ENCODE peak calls at places on chromosomes 3 and 15, in four cellular contexts. One of them, this sample, is unnamed.
A peak's percentile ranks its signal among the peaks of the same experiment; 100 is the strongest.

GRCh38 chr3:101643861-101644613 is 32.9 kb downstream of the ZBTB11 start:
- DNase-seq in astrocyte of the spinal cord: peak; percentile 67
- DNase-seq in MM.1S: peak; percentile 36
- DNase-seq in transverse colon: no peak
- DNase-seq in this sample: peak; percentile 85

GRCh38 chr15:27480141-27480530 is 509.2 kb downstream of the GABRG3 start:
- DNase-seq in astrocyte of the spinal cord: no peak
- DNase-seq in transverse colon: no peak
- DNase-seq in MM.1S: no peak
- DNase-seq in this sample: no peak

GRCh38 chr3:112140584-112140983 is 7.5 kb upstream of the GCSAM start:
- DNase-seq in MM.1S: no peak
- DNase-seq in transverse colon: no peak
- DNase-seq in astrocyte of the spinal cord: no peak
- DNase-seq in this sample: no peak

GRCh38 chr15:96402403-96402802 is 71.9 kb downstream of the NR2F2 start:
- DNase-seq in MM.1S: no peak
- DNase-seq in astrocyte of the spinal cord: no peak
- DNase-seq in transverse colon: no peak
- DNase-seq in this sample: no peak

GRCh38 chr3:184008161-184008560 is 9.5 kb downstream of the ABCC5 start:
- DNase-seq in astrocyte of the spinal cord: no peak
- DNase-seq in MM.1S: no peak
- DNase-seq in transverse colon: no peak
- DNase-seq in this sample: no peak

GRCh38 chr15:73873456-73873855 is at the start of gene TBC1D21:
- DNase-seq in MM.1S: no peak
- DNase-seq in astrocyte of the spinal cord: no peak
- DNase-seq in transverse colon: no peak
- DNase-seq in this sample: no peak

GRCh38 chr15:71707230-71708051 is 102.9 kb upstream of the NR2E3 start:
- DNase-seq in MM.1S: no peak
- DNase-seq in astrocyte of the spinal cord: no peak
- DNase-seq in transverse colon: no peak
- DNase-seq in this sample: no peak

GRCh38 chr3:3286014-3286413 is 106.5 kb upstream of the CRBN start:
- DNase-seq in MM.1S: no peak
- DNase-seq in astrocyte of the spinal cord: no peak
- DNase-seq in transverse colon: no peak
- DNase-seq in this sample: no peak

GRCh38 chr3:79018671-79019136 is 749.1 kb downstream of the ROBO1 start:
- DNase-seq in astrocyte of the spinal cord: peak; percentile 71
- DNase-seq in MM.1S: peak; percentile 72
- DNase-seq in transverse colon: peak; percentile 31
- DNase-seq in this sample: peak; percentile 56

GRCh38 chr3:184022323-184022722 is 4.6 kb upstream of the ABCC5 start:
- DNase-seq in astrocyte of the spinal cord: no peak
- DNase-seq in transverse colon: no peak
- DNase-seq in MM.1S: no peak
- DNase-seq in this sample: no peak

GRCh38 chr15:101016581-101016980 is 97.4 kb downstream of the LRRK1 start:
- DNase-seq in MM.1S: no peak
- DNase-seq in astrocyte of the spinal cord: no peak
- DNase-seq in transverse colon: peak; percentile 6
- DNase-seq in this sample: no peak

GRCh38 chr15:101017935-101018849 is 99.0 kb downstream of the LRRK1 start:
- DNase-seq in astrocyte of the spinal cord: no peak
- DNase-seq in transverse colon: peak; percentile 4
- DNase-seq in MM.1S: no peak
- DNase-seq in this sample: no peak

GRCh38 chr15:101019351-101019750 is 100.2 kb downstream of the LRRK1 start:
- DNase-seq in MM.1S: no peak
- DNase-seq in transverse colon: no peak
- DNase-seq in astrocyte of the spinal cord: no peak
- DNase-seq in this sample: no peak

GRCh38 chr15:101014921-101015841 is 96.0 kb downstream of the LRRK1 start:
- DNase-seq in astrocyte of the spinal cord: peak; percentile 62
- DNase-seq in MM.1S: peak; percentile 58
- DNase-seq in transverse colon: peak; percentile 75
- DNase-seq in this sample: peak; percentile 79

DNA sequence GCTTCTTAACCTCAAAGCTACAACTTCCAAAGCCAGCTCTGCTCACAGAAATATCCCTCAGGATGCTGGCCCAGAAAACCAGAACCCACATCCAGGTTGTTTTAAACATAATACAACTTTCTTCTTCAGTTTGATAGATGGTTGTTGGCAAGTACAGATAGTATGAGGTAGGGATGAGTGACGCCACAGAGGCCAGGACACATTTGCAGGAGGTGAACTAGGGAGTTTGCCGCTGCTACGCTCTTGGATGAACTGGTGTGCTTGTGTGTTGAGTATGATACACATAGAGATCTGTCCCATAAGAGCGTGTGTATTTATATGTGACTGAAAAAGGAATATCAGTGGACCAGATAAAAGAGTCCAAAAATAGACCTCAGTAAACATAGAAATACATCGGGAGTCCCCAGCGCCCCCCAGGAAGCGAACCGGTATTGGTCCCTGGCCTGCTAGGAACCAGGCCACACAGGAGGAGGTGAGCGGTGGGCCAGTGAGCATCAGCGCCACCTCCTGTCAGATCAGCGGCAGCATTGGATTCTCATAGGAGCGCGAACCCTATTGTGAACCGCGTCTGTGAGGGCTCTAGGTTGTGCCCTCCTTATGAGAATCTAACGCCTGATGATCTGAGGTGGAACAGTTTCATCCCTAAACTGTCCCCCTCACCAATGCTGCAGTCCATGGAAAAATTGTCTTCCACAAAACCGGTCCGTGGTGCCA is 98.0 kb downstream of the LRRK1 start:
- DNase-seq in MM.1S: no peak
- DNase-seq in astrocyte of the spinal cord: no peak
- DNase-seq in transverse colon: peak; percentile 5
- DNase-seq in this sample: peak; percentile 12
- TF ChIP-seq CTCF in MM.1S: no peak
- TF ChIP-seq CTCF in astrocyte of the spinal cord: peak; percentile 16
- TF ChIP-seq CTCF in transverse colon: no peak
- TF ChIP-seq CTCF in this sample: peak; percentile 20

DNA sequence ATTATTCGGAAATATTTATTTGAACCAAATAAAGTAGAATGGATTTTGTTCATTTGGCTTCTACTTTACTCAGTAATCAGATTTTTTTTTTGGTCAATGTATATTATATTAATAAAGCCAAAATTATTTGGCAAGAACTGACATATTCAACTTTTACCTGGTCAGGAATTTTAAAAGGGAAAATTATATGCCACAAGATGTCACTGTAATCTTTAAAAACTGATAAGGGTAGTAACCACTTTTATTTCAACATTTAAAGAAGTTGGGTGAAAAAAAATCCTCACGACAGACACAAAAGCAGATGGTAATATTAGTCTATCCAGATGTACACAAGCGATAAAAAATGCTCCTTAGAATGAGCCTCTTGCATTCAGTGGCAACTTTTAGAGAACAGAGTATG is 101.9 kb downstream of the SERPINI1 start:
- DNase-seq in transverse colon: no peak
- DNase-seq in astrocyte of the spinal cord: peak; percentile 5
- DNase-seq in MM.1S: no peak
- DNase-seq in this sample: no peak
- TF ChIP-seq CTCF in transverse colon: no peak
- TF ChIP-seq CTCF in astrocyte of the spinal cord: no peak
- TF ChIP-seq CTCF in MM.1S: no peak
- TF ChIP-seq CTCF in this sample: no peak

GRCh38 chr3:140129885-140130284 is 194.9 kb downstream of the CLSTN2 start:
- DNase-seq in MM.1S: no peak
- DNase-seq in transverse colon: no peak
- DNase-seq in astrocyte of the spinal cord: no peak
- DNase-seq in this sample: no peak

GRCh38 chr3:140134231-140134630 is 199.2 kb downstream of the CLSTN2 start:
- DNase-seq in MM.1S: no peak
- DNase-seq in astrocyte of the spinal cord: no peak
- DNase-seq in transverse colon: no peak
- DNase-seq in this sample: no peak

GRCh38 chr3:140131895-140132294 is 196.9 kb downstream of the CLSTN2 start:
- DNase-seq in transverse colon: no peak
- DNase-seq in astrocyte of the spinal cord: no peak
- DNase-seq in MM.1S: no peak
- DNase-seq in this sample: no peak

GRCh38 chr3:140128217-140129137 is 193.5 kb downstream of the CLSTN2 start:
- DNase-seq in MM.1S: no peak
- DNase-seq in astrocyte of the spinal cord: no peak
- DNase-seq in transverse colon: peak; percentile 9
- DNase-seq in this sample: peak; percentile 41
- TF ChIP-seq CTCF in MM.1S: peak; percentile 45
- TF ChIP-seq CTCF in astrocyte of the spinal cord: peak; percentile 53
- TF ChIP-seq CTCF in transverse colon: peak; percentile 34
- TF ChIP-seq CTCF in this sample: no peak

DNA sequence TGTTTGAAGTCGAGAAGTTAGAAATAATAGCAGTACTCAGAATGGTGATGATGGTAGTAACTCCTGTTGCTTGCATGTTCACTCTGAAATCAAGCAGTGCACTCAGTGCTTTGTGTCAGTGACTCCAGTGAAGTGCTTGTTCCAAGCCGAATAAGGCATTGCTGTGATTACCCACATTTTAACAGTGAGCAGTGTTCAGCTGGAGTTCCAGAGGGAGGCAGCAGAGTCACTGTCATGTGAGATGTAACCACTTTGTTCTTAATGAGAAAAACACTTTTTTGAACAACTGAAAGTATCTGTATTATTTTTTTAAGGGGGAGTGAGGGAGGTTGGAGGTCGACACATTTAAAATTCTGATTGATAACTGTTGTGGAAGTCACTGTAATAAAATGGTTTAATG is 3.7 kb downstream of the MDFIC2 start:
- DNase-seq in astrocyte of the spinal cord: peak; percentile 15
- DNase-seq in MM.1S: peak; percentile 19
- DNase-seq in transverse colon: no peak
- DNase-seq in this sample: peak; percentile 2
- TF ChIP-seq CTCF in astrocyte of the spinal cord: peak; percentile 29
- TF ChIP-seq CTCF in MM.1S: peak; percentile 43
- TF ChIP-seq CTCF in transverse colon: no peak
- TF ChIP-seq CTCF in this sample: no peak

DNA sequence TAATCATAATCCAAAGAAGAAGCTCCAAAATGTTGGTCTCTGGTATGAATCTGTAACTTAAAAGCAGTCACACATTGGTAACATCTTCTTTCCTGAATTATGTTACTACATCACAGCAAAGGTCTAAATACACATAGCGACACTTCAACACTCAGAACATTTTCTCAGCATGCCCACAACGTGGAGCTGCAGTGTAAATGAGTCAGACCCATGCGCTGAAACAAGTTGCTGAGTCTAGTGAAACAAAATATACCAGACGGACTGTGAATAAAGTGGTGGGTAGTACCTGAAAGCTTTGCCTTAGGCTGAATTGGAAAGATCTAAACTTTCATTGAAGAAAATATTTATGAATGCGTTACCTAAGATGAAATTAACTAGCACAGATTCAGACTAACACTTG is 33.2 kb upstream of the GOLGA8B start:
- DNase-seq in transverse colon: no peak
- DNase-seq in astrocyte of the spinal cord: peak; percentile 40
- DNase-seq in MM.1S: no peak
- DNase-seq in this sample: no peak
- TF ChIP-seq CTCF in transverse colon: no peak
- TF ChIP-seq CTCF in astrocyte of the spinal cord: peak; percentile 19
- TF ChIP-seq CTCF in MM.1S: no peak
- TF ChIP-seq CTCF in this sample: no peak